ENCODE peak calls at places on chromosomes 16 and 17, in five cellular contexts. M is cardiac fibroblast, N is astrocyte of the spinal cord, H is adrenal gland, L is fibroblast of mammary gland. E is an unnamed sample.

GRCh38 chr17:59003860-59004259 is 102.8 kb downstream of the TRIM37 start:
- DNase-seq in M (no peak), N (no peak), H (no peak), L (no peak), E (no peak)

GRCh38 chr16:69373019-69373418 is 12.8 kb downstream of the TERF2 start:
- DNase-seq in H (no peak), M (no peak), L (no peak), N (no peak), E (no peak)

GRCh38 chr17:2967515-2967914 is 95.9 kb downstream of the OR1D5 start:
- DNase-seq in N (no peak), L (no peak), M (no peak), H (no peak), E (no peak)

GRCh38 chr16:11586856-11587642 is at the start of gene LITAF:
- DNase-seq in N (no peak), L (no peak), H (peak; percentile 36), M (peak; percentile 68), E (no peak)

GRCh38 chr16:56425439-56425832 is at the start of gene AMFR:
- DNase-seq in N (peak; percentile 63), M (peak; percentile 89), H (peak; percentile 56), L (peak; percentile 70), E (peak; percentile 25)

GRCh38 chr16:66476328-66477027 is 49.4 kb downstream of the BEAN1 start:
- DNase-seq in N (no peak), M (peak; percentile 25), L (no peak), H (no peak), E (no peak)

GRCh38 chr17:68378202-68379149 is 78.8 kb downstream of the WIPI1 start:
- DNase-seq in L (peak; percentile 98), H (peak; percentile 97), M (peak; percentile 97), N (peak; percentile 95), E (peak; percentile 89)

GRCh38 chr16:66874079-66874775 is 6.1 kb upstream of the PDP2 start:
- DNase-seq in H (no peak), L (peak; percentile 34), M (peak; percentile 72), N (peak; percentile 67), E (no peak)

GRCh38 chr17:8475227-8475626 is 39.5 kb downstream of the NDEL1 start:
- DNase-seq in H (no peak), N (no peak), M (no peak), L (no peak), E (no peak)

GRCh38 chr17:39222151-39222550 is 3.6 kb downstream of the STAC2 start:
- DNase-seq in M (no peak), N (no peak), H (no peak), L (no peak), E (no peak)

GRCh38 chr16:9092963-9093477 is 1.6 kb downstream of the HAPSTR1 start:
- DNase-seq in M (no peak), H (peak; percentile 28), N (no peak), L (no peak), E (no peak)

GRCh38 chr17:78337244-78338109 is 22.4 kb downstream of the SOCS3 start:
- DNase-seq in N (peak; percentile 65), M (peak; percentile 78), L (peak; percentile 97), H (peak; percentile 55), E (no peak)

DNA sequence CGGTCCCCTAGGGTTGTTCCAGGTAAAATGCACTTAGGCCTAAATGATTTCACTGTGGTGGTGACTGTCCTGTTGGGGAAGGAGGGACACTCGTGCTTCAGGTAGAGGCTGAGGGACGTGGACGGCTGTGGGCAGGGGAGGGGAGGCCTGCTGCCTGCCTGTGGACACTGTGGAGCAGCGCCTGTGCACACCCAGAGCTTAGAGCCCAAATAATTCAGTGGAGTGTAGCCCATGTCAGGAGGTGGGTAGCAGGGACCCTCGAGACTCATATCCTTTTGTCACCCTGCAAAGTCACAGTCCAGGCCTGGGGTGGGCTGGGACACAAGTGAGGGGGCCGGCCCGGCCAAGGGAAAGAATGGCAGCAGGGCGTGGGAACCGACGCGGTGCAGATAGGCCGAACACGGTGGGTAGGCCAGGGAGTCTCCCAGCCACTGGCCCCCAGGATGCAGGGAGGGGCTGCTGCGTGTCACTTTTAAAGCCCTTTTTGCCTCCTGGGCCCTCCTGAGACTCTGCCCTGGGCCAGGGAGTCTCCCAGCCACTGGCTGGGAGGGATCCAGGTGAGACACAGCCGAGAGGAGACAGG is 733 bp upstream of the NHERF2 start:
- DNase-seq in H (no peak), L (no peak), N (no peak), M (no peak), E (no peak)
- H3K4me3 ChIP-seq in H (no peak overlapping the region), L (no peak overlapping the region), N (no peak overlapping the region), M (no peak overlapping the region), E (no peak overlapping the region)

DNA sequence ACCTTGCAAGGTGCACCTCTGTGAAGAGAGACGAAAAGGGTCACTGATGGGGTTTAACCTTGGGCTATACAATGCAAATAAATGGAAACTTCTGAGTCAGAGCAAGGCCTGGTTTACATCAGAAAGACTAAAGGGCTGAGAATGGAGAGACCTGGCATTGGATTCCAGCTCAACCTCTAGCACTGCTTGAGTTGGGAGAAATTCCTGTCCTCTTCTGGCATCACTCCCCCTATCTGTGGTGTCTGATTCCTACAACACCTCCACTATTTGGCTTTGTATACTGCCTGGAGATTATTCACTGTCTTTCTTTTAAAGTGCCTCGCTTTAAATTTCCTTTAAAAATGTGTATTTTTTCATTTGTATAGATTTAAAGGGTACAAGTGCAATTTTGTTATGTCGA is 68.8 kb downstream of the GPR139 start:
- DNase-seq in H (no peak), N (no peak), L (no peak), M (no peak), E (no peak)
- TF ChIP-seq CTCF in H (no peak), N (no peak), L (no peak), M (no peak), E (no peak)

DNA sequence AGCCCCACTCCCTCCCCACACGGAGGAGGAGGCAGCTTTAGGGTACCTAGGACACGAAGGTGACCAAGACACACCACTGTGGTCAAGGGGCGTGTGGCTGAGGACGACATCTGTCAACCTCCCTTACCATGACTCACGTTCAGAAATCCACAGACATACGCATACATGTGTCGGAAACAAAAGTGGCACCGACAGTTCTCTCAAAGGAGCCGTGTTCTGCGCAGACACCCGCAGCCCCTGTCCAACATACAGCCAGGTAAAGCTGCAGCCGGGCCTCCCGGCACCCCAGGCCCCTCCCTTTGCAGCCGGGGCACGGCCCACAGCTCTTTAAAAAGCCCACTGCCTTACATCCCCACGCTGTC is 40.4 kb upstream of the KLHDC4 start:
- DNase-seq in N (no peak), L (peak; percentile 12), H (no peak), M (no peak), E (no peak)
- H3K4me3 ChIP-seq in N (peak overlapping the region; percentile 14), L (peak overlapping the region; percentile 35), H (no peak overlapping the region), M (peak overlapping the region; percentile 48), E (peak overlapping the region; percentile 63)

GRCh38 chr17:75013077-75013391 is 564 bp downstream of the MRPL58 start:
- DNase-seq in H (no peak), N (no peak), M (no peak), L (no peak), E (no peak)

GRCh38 chr17:75009139-75009724 is 3.2 kb upstream of the MRPL58 start:
- DNase-seq in H (no peak), N (no peak), M (no peak), L (no peak), E (no peak)

GRCh38 chr17:75011788-75012319 is 616 bp upstream of the MRPL58 start:
- DNase-seq in L (peak; percentile 78), N (peak; percentile 62), M (peak; percentile 85), H (peak; percentile 39), E (no peak)

GRCh38 chr17:75012320-75013076 is at the start of gene MRPL58:
- DNase-seq in M (peak; percentile 91), H (peak; percentile 81), N (peak; percentile 91), L (peak; percentile 75), E (no peak)

GRCh38 chr17:75010683-75011406 is 1.6 kb upstream of the MRPL58 start:
- DNase-seq in M (peak; percentile 48), N (peak; percentile 35), H (no peak), L (peak; percentile 69), E (no peak)
- TF ChIP-seq CTCF in M (no peak), N (no peak), H (no peak), L (no peak), E (no peak)

DNA sequence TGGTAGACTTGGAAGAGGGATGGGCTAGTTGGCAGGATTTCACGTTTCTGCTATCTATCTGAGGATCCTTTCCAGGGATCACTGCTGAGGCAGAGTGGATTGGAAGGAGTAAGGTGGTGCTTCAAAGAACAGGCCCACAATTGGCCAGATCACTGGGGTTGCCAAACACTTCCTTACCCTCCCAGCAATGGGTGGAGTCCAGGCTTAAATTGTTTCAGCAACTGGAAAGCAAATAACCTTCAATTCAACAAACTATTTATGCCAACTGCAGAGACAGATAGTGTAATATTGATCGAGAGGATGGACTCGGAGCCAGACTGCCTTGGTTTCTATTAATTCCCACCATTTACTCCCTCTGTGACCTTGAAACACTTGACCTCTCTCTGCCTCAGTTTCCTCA is 2.1 kb downstream of the ARRB2 start:
- DNase-seq in H (no peak), N (no peak), M (no peak), L (no peak), E (no peak)
- H3K4me3 ChIP-seq in H (no peak overlapping the region), N (no peak overlapping the region), M (no peak overlapping the region), L (no peak overlapping the region), E (no peak overlapping the region)

DNA sequence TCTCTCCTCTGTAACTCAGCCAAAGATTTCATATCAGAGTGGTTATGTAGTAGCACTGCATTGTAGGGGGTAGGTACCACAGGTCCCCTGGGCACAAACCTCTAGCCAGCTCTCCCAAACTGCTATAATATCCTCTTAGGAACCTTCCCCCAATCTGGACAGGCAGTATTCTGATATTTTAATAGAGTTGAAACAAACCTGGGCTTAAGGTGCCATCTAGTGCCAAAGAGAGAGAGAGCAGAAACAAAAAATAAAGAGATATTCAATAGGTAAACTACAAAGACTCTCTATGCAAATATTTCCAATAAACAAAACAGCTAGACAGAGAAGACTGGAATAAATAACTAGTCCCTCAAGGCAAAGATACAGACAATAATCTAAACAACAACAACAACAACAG is 1070.0 kb downstream of the CDH11 start:
- DNase-seq in H (no peak), M (peak; percentile 35), L (peak; percentile 6), N (peak; percentile 3), E (no peak)
- TF ChIP-seq CTCF in H (peak; percentile 15), M (peak; percentile 11), L (peak; percentile 23), N (peak; percentile 34), E (peak; percentile 42)

E was measured in AG09309.